ENCODE peak calls at places on chromosomes 3 and 15, in six cellular contexts. C is CD4-positive, alpha-beta T cell; U is neural crest cell; G is ecto neural progenitor cell; F is stimulated activated CD8-positive, alpha-beta memory T cell treated with anti-CD3 and anti-CD28 coated beads, Interleukin-4, amount 100 ng/mL, for 4 hours; R is Right ventricle myocardium superior. J is an unnamed sample.

GRCh38 chr15:78061963-78062427 is 15.5 kb downstream of the TBC1D2B start:
- DNase-seq in C (no peak), U (no peak), G (no peak), F (no peak), R (no peak), J (no peak)

GRCh38 chr3:146065573-146066006 is 95.4 kb downstream of the PLOD2 start:
- DNase-seq in C (no peak), U (peak), G (no peak), F (no peak), R (no peak), J (peak)

GRCh38 chr3:149771652-149772271 is 19.5 kb upstream of the COMMD2 start:
- DNase-seq in C (peak), U (peak), G (peak), F (no peak), R (peak), J (peak)

GRCh38 chr3:51706788-51707731 is at the start of gene GRM2:
- DNase-seq in C (no peak), U (peak), G (peak), F (no peak), R (peak), J (peak)

GRCh38 chr15:34616613-34617012 is 33.2 kb upstream of the GOLGA8B start:
- DNase-seq in C (no peak), U (no peak), G (no peak), F (no peak), R (no peak), J (no peak)

GRCh38 chr3:7285502-7285901 is 424.6 kb downstream of the GRM7 start:
- DNase-seq in C (no peak), U (no peak), G (no peak), F (no peak), R (no peak), J (no peak)

GRCh38 chr15:82397817-82398216 is 31.8 kb upstream of the GOLGA6L9 start:
- DNase-seq in C (no peak), U (no peak), G (no peak), F (no peak), R (no peak), J (no peak)

GRCh38 chr15:39317225-39317624 is 263.7 kb upstream of the THBS1 start:
- DNase-seq in C (no peak), U (no peak), G (no peak), F (no peak), R (no peak), J (no peak)

GRCh38 chr15:52414936-52415335 is 113.7 kb downstream of the MYO5A start:
- DNase-seq in C (no peak), U (no peak), G (no peak), F (no peak), R (no peak), J (no peak)

GRCh38 chr3:14913926-14914776 is 33.2 kb upstream of the NR2C2 start:
- DNase-seq in C (no peak), U (peak), G (no peak), F (no peak), R (no peak), J (no peak)

GRCh38 chr15:99076109-99076508 is 28.8 kb upstream of the SYNM start:
- DNase-seq in C (no peak), U (no peak), G (no peak), F (no peak), R (no peak), J (no peak)

GRCh38 chr3:13170317-13170716 is 97.1 kb upstream of the IQSEC1 start:
- DNase-seq in C (no peak), U (no peak), G (no peak), F (no peak), R (no peak), J (no peak)

GRCh38 chr15:64763462-64763861 is 11.9 kb downstream of the RBPMS2 start:
- DNase-seq in C (no peak), U (no peak), G (no peak), F (no peak), R (no peak), J (no peak)

GRCh38 chr3:189330066-189330465 is 158.3 kb downstream of the TPRG1 start:
- DNase-seq in C (no peak), U (no peak), G (no peak), F (no peak), R (no peak), J (no peak)

GRCh38 chr3:143668924-143669790 is 179.1 kb downstream of the SLC9A9 start:
- DNase-seq in C (no peak), U (no peak), G (no peak), F (no peak), R (no peak), J (no peak)

GRCh38 chr3:8266679-8267267 is 234.8 kb upstream of the LMCD1 start:
- DNase-seq in C (no peak), U (no peak), G (no peak), F (no peak), R (no peak), J (no peak)

GRCh38 chr3:62722344-62722743 is 152.9 kb downstream of the CADPS start:
- DNase-seq in C (no peak), U (no peak), G (no peak), F (no peak), R (no peak), J (no peak)

GRCh38 chr3:127077506-127078064 is 94.7 kb downstream of the PLXNA1 start:
- DNase-seq in C (no peak), U (no peak), G (no peak), F (no peak), R (no peak), J (no peak)

GRCh38 chr3:183178833-183179549 is 16.5 kb upstream of the LAMP3 start:
- DNase-seq in C (no peak), U (peak), G (peak), F (peak), R (no peak), J (no peak)

GRCh38 chr3:39378092-39378491 is 5.1 kb upstream of the SLC25A38 start:
- DNase-seq in C (peak), U (peak), G (peak), F (peak), R (no peak), J (peak)

GRCh38 chr15:35813573-35813972 is 267.6 kb upstream of the DPH6 start:
- DNase-seq in C (no peak), U (no peak), G (no peak), F (no peak), R (no peak), J (no peak)

GRCh38 chr3:28326458-28326926 is 22.0 kb upstream of the ZCWPW2 start:
- DNase-seq in C (no peak), U (no peak), G (no peak), F (no peak), R (no peak), J (no peak)

GRCh38 chr3:153852355-153852754 is 268.8 kb upstream of the ARHGEF26 start:
- DNase-seq in C (no peak), U (no peak), G (no peak), F (no peak), R (no peak), J (no peak)